ENCODE peak calls at places on chromosomes 5 and 9, in ten cellular contexts. P is psoas muscle, X is AG10803, O is NB4, C is PC-3, V is DND-41, K is thoracic aorta, U is foreskin fibroblast, B is Peyer's patch, G is A549. I is an unnamed sample.

GRCh38 chr5:16866220-16866619 is 69.9 kb downstream of the MYO10 start:
- DNase-seq in B (no peak), O (no peak), G (no peak), C (no peak), P (no peak), K (no peak), V (no peak), X (no peak), U (no peak), I (no peak)

GRCh38 chr9:136326061-136326776 is 1.1 kb upstream of the GPSM1 start:
- DNase-seq in X (peak), B (no peak), G (no peak), O (no peak), C (no peak), P (no peak), K (no peak), U (peak), V (no peak), I (peak)

GRCh38 chr5:115542651-115543364 is 1.8 kb downstream of the FEM1C start:
- DNase-seq in C (peak), B (no peak), X (no peak), P (no peak), V (no peak), U (no peak), G (no peak), K (no peak), O (peak), I (no peak)

GRCh38 chr5:35851282-35851681 is 5.4 kb upstream of the IL7R start:
- DNase-seq in G (no peak), P (no peak), O (no peak), K (no peak), V (no peak), C (peak), U (peak), B (no peak), X (peak), I (no peak)

GRCh38 chr5:157612581-157612980 is 37.0 kb upstream of the ADAM19 start:
- DNase-seq in B (no peak), P (no peak), U (no peak), G (no peak), K (no peak), C (no peak), V (no peak), O (no peak), X (no peak), I (no peak)

GRCh38 chr9:137689745-137690529 is 71.1 kb downstream of the EHMT1 start:
- DNase-seq in P (no peak), G (peak), K (no peak), X (peak), C (peak), B (no peak), V (no peak), O (peak), U (peak), I (no peak)

GRCh38 chr5:137466888-137467287 is 32.2 kb downstream of the SPOCK1 start:
- DNase-seq in O (no peak), V (no peak), K (peak), X (peak), C (no peak), G (no peak), B (no peak), P (peak), U (peak), I (no peak)

GRCh38 chr9:137630126-137630525 is 11.3 kb downstream of the EHMT1 start:
- DNase-seq in U (peak), G (no peak), V (no peak), P (no peak), X (no peak), K (no peak), B (no peak), C (no peak), O (no peak), I (no peak)

GRCh38 chr9:94568972-94569712 is 14.3 kb downstream of the PCAT7 start:
- DNase-seq in K (no peak), X (no peak), B (no peak), V (no peak), P (no peak), U (no peak), G (no peak), O (no peak), C (no peak), I (no peak)

DNA sequence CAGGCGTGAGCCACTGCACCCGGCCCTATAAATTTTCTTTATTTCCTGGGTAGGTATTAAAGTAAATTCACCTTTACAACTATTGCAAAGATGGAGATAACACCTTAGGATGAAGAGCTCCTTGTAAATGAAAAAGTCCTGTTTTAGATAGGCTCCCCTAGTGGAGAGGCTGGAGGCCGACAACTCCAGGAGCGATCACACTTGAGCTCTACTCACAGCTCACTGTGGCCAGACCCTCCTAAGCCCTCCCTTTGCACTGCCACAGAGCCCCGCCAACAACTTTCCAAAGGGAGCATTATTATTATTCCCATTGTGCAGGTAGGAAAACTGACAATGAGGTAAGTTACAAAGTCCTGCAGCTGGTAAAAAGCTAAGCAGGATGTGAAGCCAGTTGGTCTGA is 139.1 kb upstream of the ERCC6L2 start:
- DNase-seq in C (peak), U (no peak), K (no peak), G (peak), O (peak), V (no peak), P (no peak), B (no peak), X (no peak), I (no peak)
- TF ChIP-seq CTCF in C (peak), U (peak), K (no peak), G (peak), O (peak), V (peak), P (no peak), B (peak), X (peak), I (peak)

GRCh38 chr5:135578685-135579341 is at the start of gene CXCL14:
- DNase-seq in O (peak), P (peak), C (no peak), G (no peak), K (no peak), X (peak), V (no peak), B (no peak), U (peak), I (no peak)
- H3K4me3 ChIP-seq in O (no peak), P (peak), C (no peak), G (peak), K (peak), X (peak), V (no peak), B (peak), U (peak), I (peak)

DNA sequence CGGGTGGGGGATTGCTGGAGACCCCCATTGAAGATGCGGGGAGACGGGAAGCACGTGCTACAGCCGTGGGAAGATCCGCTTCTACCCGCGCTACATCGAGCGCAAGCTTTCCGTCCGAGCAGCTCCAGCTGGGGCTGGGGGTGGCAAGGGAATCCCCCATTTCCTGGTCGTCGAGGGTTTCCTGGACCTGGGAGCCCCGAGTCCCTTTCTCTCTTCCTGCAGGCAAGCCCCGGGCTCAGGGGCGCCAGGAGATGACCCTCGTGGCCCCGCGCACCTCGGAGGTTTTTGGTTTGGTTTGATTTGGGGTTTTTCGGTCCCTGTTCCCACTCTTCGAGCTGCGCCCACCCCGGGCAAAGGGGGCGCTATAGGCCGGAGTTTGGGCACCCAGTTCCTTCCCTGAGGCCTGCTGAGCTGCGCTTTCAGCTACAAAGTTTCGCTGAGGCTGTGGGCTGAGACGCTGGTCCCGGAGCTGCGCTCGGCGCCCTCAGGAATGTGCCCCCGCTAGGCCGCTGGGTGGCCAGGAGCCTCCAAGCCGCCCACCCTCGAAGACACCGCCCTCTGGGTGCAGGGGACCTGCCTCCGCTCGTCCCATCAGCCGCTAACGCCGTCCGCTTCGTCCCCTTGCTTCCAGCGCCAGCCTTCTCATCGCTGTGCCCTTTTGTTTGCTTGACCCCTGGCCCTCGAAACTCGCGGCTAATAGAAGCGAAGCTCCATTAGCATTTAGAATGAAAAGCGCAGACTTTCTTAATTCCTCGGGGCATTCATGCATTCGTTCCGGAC is 2.9 kb downstream of the NR4A3 start:
- DNase-seq in U (peak), X (peak), B (peak), P (no peak), K (no peak), G (peak), O (peak), C (no peak), V (no peak), I (no peak)
- TF ChIP-seq CTCF in U (peak), X (peak), B (no peak), P (peak), K (no peak), G (peak), O (peak), C (peak), V (peak), I (peak)

GRCh38 chr9:117681827-117682226 is 22.4 kb upstream of the TLR4 start:
- DNase-seq in B (no peak), C (no peak), G (no peak), X (no peak), P (no peak), V (no peak), K (no peak), U (no peak), O (no peak), I (no peak)

GRCh38 chr9:117691367-117691766 is 12.8 kb upstream of the TLR4 start:
- DNase-seq in G (no peak), P (no peak), C (no peak), B (no peak), V (no peak), U (peak), K (no peak), X (no peak), O (no peak), I (no peak)

GRCh38 chr9:117682955-117683710 is 21.1 kb upstream of the TLR4 start:
- DNase-seq in P (no peak), C (no peak), G (no peak), X (peak), U (no peak), V (no peak), O (no peak), K (no peak), B (no peak), I (no peak)

DNA sequence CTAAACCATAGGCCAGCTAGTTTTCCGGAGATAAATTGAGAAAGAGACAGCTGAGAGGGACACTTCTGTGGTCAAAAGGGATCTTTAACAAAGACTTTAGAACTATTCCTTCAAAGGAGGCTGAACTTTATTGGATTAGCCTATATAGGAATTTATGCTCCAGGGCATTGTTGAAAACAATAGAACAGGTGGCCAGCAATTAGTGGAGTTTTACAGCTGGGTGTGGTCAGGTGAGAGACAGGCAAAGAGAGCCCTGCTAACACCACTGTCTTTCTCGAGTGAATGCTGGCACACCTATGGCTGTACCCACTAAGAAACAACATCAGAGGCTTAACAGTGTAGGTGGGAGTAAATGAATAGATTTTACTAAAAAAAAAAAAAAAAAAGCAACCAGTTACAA is 16.7 kb upstream of the TLR4 start:
- DNase-seq in C (no peak), X (no peak), G (no peak), B (no peak), P (no peak), O (no peak), V (no peak), K (no peak), U (no peak), I (no peak)
- H3K4me3 ChIP-seq in C (no peak), X (no peak), G (no peak), B (no peak), P (no peak), O (no peak), V (no peak), K (no peak), U (no peak), I (no peak)

DNA sequence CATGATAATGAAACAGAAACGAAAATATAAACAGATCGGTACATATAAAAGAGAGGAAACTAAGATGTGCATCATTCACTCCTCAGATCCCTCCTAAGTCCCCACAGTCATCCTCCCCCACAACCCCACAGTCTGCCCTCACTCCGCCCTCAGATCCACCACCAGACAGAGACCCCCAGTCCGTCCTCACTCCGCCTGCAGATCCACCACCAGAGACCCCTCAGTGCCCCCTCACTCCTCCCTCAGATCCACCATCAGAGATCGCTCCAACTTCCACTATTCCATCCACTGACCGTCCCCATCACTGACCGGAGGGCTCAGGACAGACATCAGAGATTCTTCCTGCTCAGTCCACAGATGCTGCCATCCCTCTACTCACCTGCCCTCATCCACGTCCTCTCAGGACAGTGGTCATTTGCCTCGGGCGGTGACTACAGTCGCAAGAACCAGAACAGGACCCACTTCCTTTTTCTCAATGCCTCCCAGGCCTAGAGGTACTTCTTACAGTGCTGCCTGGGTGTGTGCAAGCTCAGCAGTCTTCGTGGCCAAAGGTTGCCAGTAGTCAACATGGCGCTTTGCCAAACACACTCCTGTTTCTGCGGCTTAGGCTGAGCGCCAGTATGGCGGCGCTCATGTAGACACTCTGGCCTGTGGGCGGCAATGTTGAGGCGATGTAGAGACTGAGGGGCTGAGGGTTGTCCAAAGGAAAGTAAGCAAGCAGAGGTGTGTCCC is 8.3 kb upstream of the SPATA31C1 start:
- DNase-seq in K (no peak), O (no peak), P (no peak), U (no peak), C (peak), X (no peak), G (peak), B (peak), V (no peak), I (no peak)
- TF ChIP-seq CTCF in K (no peak), O (no peak), P (no peak), U (no peak), C (peak), X (no peak), G (no peak), B (peak), V (no peak), I (no peak)

GRCh38 chr9:23830949-23831730 is 5.1 kb upstream of the ELAVL2 start:
- DNase-seq in K (no peak), G (no peak), C (no peak), U (no peak), B (no peak), X (no peak), O (no peak), P (no peak), V (no peak), I (no peak)
- H3K4me3 ChIP-seq in K (no peak), G (no peak), C (no peak), U (no peak), B (no peak), X (no peak), O (no peak), P (no peak), V (no peak), I (no peak)

GRCh38 chr5:2783223-2783622 is 31.7 kb upstream of the IRX2 start:
- DNase-seq in B (no peak), K (no peak), G (no peak), X (no peak), C (no peak), O (peak), U (no peak), P (no peak), V (no peak), I (no peak)
- TF ChIP-seq CTCF in B (no peak), K (no peak), G (no peak), X (peak), C (peak), O (peak), U (peak), P (no peak), V (no peak), I (no peak)

GRCh38 chr5:77644443-77645157 is 6.1 kb upstream of the OTP start:
- DNase-seq in V (no peak), K (no peak), O (peak), B (no peak), C (no peak), U (no peak), X (no peak), G (no peak), P (no peak), I (no peak)

GRCh38 chr5:77645158-77645994 is 6.9 kb upstream of the OTP start:
- DNase-seq in U (peak), C (no peak), V (no peak), O (peak), K (no peak), P (peak), X (no peak), B (peak), G (peak), I (no peak)

GRCh38 chr5:77641963-77642589 is 3.6 kb upstream of the OTP start:
- DNase-seq in G (no peak), P (no peak), O (no peak), X (no peak), K (no peak), B (no peak), C (no peak), U (no peak), V (no peak), I (no peak)

GRCh38 chr5:77642915-77643653 is 4.6 kb upstream of the OTP start:
- DNase-seq in G (no peak), C (no peak), B (no peak), X (no peak), P (no peak), O (no peak), K (no peak), U (no peak), V (no peak), I (no peak)

GRCh38 chr5:77643654-77644404 is 5.3 kb upstream of the OTP start:
- DNase-seq in K (no peak), X (no peak), O (peak), G (no peak), P (no peak), U (no peak), V (no peak), C (no peak), B (no peak), I (no peak)
- H3K4me3 ChIP-seq in K (no peak), X (no peak), O (peak), G (no peak), P (no peak), U (no peak), V (no peak), C (no peak), B (no peak), I (no peak)

DNA sequence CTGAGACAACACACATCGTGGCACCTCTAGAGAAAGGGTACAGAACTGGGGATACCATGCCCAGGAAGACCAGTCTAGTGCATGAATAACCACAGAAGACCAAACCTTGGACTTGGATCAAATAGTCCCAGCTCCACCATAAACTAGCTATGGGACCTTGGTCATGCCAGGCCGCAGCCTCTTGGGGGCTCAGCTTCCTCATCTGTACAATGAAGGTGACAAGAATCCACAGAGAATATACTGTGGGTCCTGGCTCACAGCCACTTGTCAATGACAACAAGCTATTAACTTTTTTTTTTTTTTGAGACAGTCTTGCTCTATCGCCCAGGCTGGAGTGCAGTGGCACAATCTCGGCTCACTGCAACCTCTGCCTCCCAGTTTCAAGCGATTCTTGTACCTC is 3.9 kb downstream of the KYAT1 start:
- DNase-seq in V (no peak), G (no peak), B (no peak), U (no peak), P (no peak), C (no peak), X (no peak), K (no peak), O (peak), I (no peak)
- TF ChIP-seq CTCF in V (no peak), G (no peak), B (peak), U (no peak), P (no peak), C (no peak), X (no peak), K (no peak), O (peak), I (no peak)

GRCh38 chr5:56288880-56289601 is 55.9 kb upstream of the ANKRD55 start:
- DNase-seq in V (no peak), P (no peak), U (no peak), O (no peak), B (no peak), X (no peak), G (no peak), K (no peak), C (no peak), I (no peak)

GRCh38 chr5:56286015-56286992 is 53.2 kb upstream of the ANKRD55 start:
- DNase-seq in B (no peak), O (no peak), P (no peak), C (no peak), X (no peak), U (no peak), G (no peak), V (no peak), K (no peak), I (no peak)

GRCh38 chr5:56291058-56291404 is 57.9 kb upstream of the ANKRD55 start:
- DNase-seq in U (no peak), K (no peak), X (no peak), O (no peak), B (no peak), P (no peak), G (no peak), V (no peak), C (no peak), I (no peak)

GRCh38 chr5:56289602-56289987 is 56.5 kb upstream of the ANKRD55 start:
- DNase-seq in X (no peak), U (no peak), V (no peak), G (no peak), C (no peak), B (no peak), K (no peak), P (no peak), O (no peak), I (no peak)

GRCh38 chr5:56290378-56291057 is 57.4 kb upstream of the ANKRD55 start:
- DNase-seq in X (no peak), U (no peak), B (no peak), C (no peak), P (no peak), V (no peak), O (peak), G (no peak), K (no peak), I (no peak)
- H3K4me3 ChIP-seq in X (no peak), U (no peak), B (no peak), C (no peak), P (no peak), V (no peak), O (no peak), G (no peak), K (no peak), I (no peak)